ENCODE peak calls at places on chromosomes 7 and 10, in nine cellular contexts. Y, F, W, A, H, E, L, M and I are unnamed samples. For H3K9me3 and H3K27me3, the result is how much of the 10 kb centered on the place peaks cover.

GRCh38 chr10:71742301-71743098 is 22.9 kb upstream of the C10orf105 start:
- DNase-seq in Y (no peak), F (no peak), W (no peak), A (no peak), H (no peak), E (no peak), L (no peak), M (no peak), I (no peak)

GRCh38 chr10:17782921-17783665 is 26.1 kb upstream of the MRC1 start:
- DNase-seq in Y (no peak), F (peak), W (no peak), A (no peak), H (no peak), E (no peak), L (no peak), M (peak), I (no peak)

GRCh38 chr10:22500567-22501369 is 155.5 kb downstream of the SPAG6 start:
- DNase-seq in Y (no peak), F (no peak), W (no peak), A (no peak), H (no peak), E (no peak), L (no peak), M (no peak), I (no peak)

GRCh38 chr10:132867801-132868644 is 74.3 kb downstream of the CFAP46 start:
- DNase-seq in Y (peak), F (no peak), W (peak), A (no peak), H (peak), E (no peak), L (peak), M (no peak), I (peak)

GRCh38 chr10:10093035-10093434 is 924.6 kb upstream of the CELF2 start:
- DNase-seq in Y (no peak), F (no peak), W (no peak), A (no peak), H (no peak), E (no peak), L (no peak), M (no peak), I (no peak)

GRCh38 chr7:48094861-48095293 is 5.8 kb downstream of the UPP1 start:
- DNase-seq in Y (no peak), F (no peak), W (no peak), A (no peak), H (no peak), E (no peak), L (no peak), M (peak), I (no peak)

GRCh38 chr10:109456566-109457361 is 466.5 kb downstream of the XPNPEP1 start:
- DNase-seq in Y (peak), F (no peak), W (peak), A (peak), H (no peak), E (no peak), L (no peak), M (no peak), I (peak)

GRCh38 chr10:1733720-1734119 is 3.6 kb downstream of the ADARB2 start:
- DNase-seq in Y (no peak), F (no peak), W (no peak), A (no peak), H (no peak), E (no peak), L (no peak), M (no peak), I (no peak)

GRCh38 chr7:42093361-42093905 is 143.6 kb downstream of the GLI3 start:
- DNase-seq in Y (no peak), F (no peak), W (no peak), A (no peak), H (no peak), E (no peak), L (no peak), M (peak), I (no peak)

GRCh38 chr7:134669388-134669787 is 22.7 kb downstream of the BPGM start:
- DNase-seq in Y (no peak), F (no peak), W (no peak), A (no peak), H (no peak), E (no peak), L (no peak), M (no peak), I (no peak)

GRCh38 chr10:70679498-70679897 is 7.2 kb downstream of the ADAMTS14 start:
- DNase-seq in Y (peak), F (no peak), W (no peak), A (no peak), H (no peak), E (no peak), L (no peak), M (peak), I (peak)

GRCh38 chr7:100852048-100852872 is at the start of gene SLC12A9:
- DNase-seq in Y (peak), F (peak), W (peak), A (peak), H (peak), E (peak), L (peak), M (peak), I (peak)

GRCh38 chr10:112446055-112446854 is 459 bp downstream of the ZDHHC6 start:
- DNase-seq in Y (peak), F (no peak), W (no peak), A (no peak), H (no peak), E (no peak), L (no peak), M (peak), I (no peak)

GRCh38 chr10:110634527-110635209 is 9.5 kb upstream of the RBM20 start:
- DNase-seq in Y (peak), F (peak), W (no peak), A (no peak), H (no peak), E (no peak), L (peak), M (no peak), I (no peak)

GRCh38 chr10:117980755-117981525 is 65.8 kb downstream of the RAB11FIP2 start:
- DNase-seq in Y (no peak), F (no peak), W (no peak), A (no peak), H (no peak), E (no peak), L (no peak), M (peak), I (no peak)

GRCh38 chr10:132411561-132412253 is 14.7 kb downstream of the PWWP2B start:
- DNase-seq in Y (peak), F (peak), W (no peak), A (peak), H (peak), E (no peak), L (no peak), M (peak), I (peak)

GRCh38 chr10:25078659-25079429 is 62.4 kb downstream of the THNSL1 start:
- DNase-seq in Y (no peak), F (no peak), W (no peak), A (no peak), H (no peak), E (no peak), L (no peak), M (peak), I (no peak)

GRCh38 chr10:11225935-11226334 is 208.3 kb downstream of the CELF2 start:
- DNase-seq in Y (no peak), F (no peak), W (no peak), A (no peak), H (no peak), E (no peak), L (no peak), M (no peak), I (no peak)

GRCh38 chr10:18230794-18231193 is 90.6 kb downstream of the CACNB2 start:
- DNase-seq in Y (no peak), F (no peak), W (no peak), A (no peak), H (no peak), E (no peak), L (no peak), M (peak), I (no peak)

GRCh38 chr10:49298990-49299815 is at the start of gene C10orf71:
- DNase-seq in Y (no peak), F (no peak), W (no peak), A (no peak), H (no peak), E (peak), L (peak), M (no peak), I (no peak)

GRCh38 chr7:48376263-48376662 is 205.0 kb downstream of the ABCA13 start:
- DNase-seq in Y (no peak), F (no peak), W (no peak), A (no peak), H (no peak), E (no peak), L (no peak), M (no peak), I (no peak)

GRCh38 chr10:50512743-50513416 is 110.9 kb downstream of the SGMS1 start:
- DNase-seq in Y (no peak), F (no peak), W (no peak), A (no peak), H (no peak), E (no peak), L (no peak), M (no peak), I (no peak)

GRCh38 chr10:75926763-75927162 is 495.3 kb downstream of the LRMDA start:
- DNase-seq in Y (no peak), F (peak), W (no peak), A (no peak), H (no peak), E (peak), L (peak), M (no peak), I (no peak)

GRCh38 chr7:40324889-40325288 is 190.1 kb downstream of the SUGCT start:
- DNase-seq in Y (no peak), F (no peak), W (no peak), A (no peak), H (no peak), E (no peak), L (no peak), M (peak), I (no peak)

GRCh38 chr10:102289356-102289755 is 44.0 kb downstream of the GBF1 start:
- DNase-seq in Y (no peak), F (no peak), W (no peak), A (no peak), H (no peak), E (no peak), L (no peak), M (no peak), I (no peak)

GRCh38 chr7:11185179-11185578 is 211.5 kb downstream of the PHF14 start:
- DNase-seq in Y (no peak), F (no peak), W (peak), A (no peak), H (no peak), E (no peak), L (no peak), M (peak), I (no peak)

GRCh38 chr10:124909563-124909962 is 32.4 kb upstream of the ZRANB1 start:
- DNase-seq in Y (no peak), F (no peak), W (no peak), A (no peak), H (no peak), E (no peak), L (no peak), M (no peak), I (no peak)

GRCh38 chr7:67311901-67312300 is 315.3 kb downstream of the TYW1 start:
- DNase-seq in Y (no peak), F (no peak), W (no peak), A (no peak), H (no peak), E (no peak), L (no peak), M (peak), I (no peak)

GRCh38 chr10:85642421-85643170 is 724.0 kb downstream of the GRID1 start:
- DNase-seq in Y (no peak), F (no peak), W (no peak), A (no peak), H (no peak), E (no peak), L (no peak), M (peak), I (no peak)

GRCh38 chr7:67371429-67372305 is 375.0 kb downstream of the TYW1 start:
- DNase-seq in Y (peak), F (peak), W (peak), A (peak), H (peak), E (peak), L (peak), M (peak), I (peak)

GRCh38 chr10:74704629-74705360 is 121.6 kb upstream of the KAT6B start:
- DNase-seq in Y (no peak), F (no peak), W (no peak), A (no peak), H (no peak), E (no peak), L (no peak), M (peak), I (no peak)

GRCh38 chr7:129536323-129536722 is 34.0 kb downstream of the SMKR1 start:
- DNase-seq in Y (no peak), F (no peak), W (no peak), A (no peak), H (no peak), E (no peak), L (no peak), M (peak), I (no peak)

GRCh38 chr10:79463578-79464496 is 18.4 kb upstream of the ZCCHC24 start:
- DNase-seq in Y (peak), F (peak), W (peak), A (no peak), H (no peak), E (no peak), L (no peak), M (no peak), I (no peak)

GRCh38 chr10:91551856-91552255 is 81.0 kb downstream of the PPP1R3C start:
- DNase-seq in Y (peak), F (peak), W (peak), A (peak), H (no peak), E (peak), L (no peak), M (peak), I (peak)

GRCh38 chr10:45627412-45628048 is 45.0 kb downstream of the ZFAND4 start:
- DNase-seq in Y (no peak), F (no peak), W (no peak), A (peak), H (no peak), E (no peak), L (no peak), M (no peak), I (no peak)

GRCh38 chr10:43237631-43238446 is 29.0 kb downstream of the RASGEF1A start:
- DNase-seq in Y (no peak), F (peak), W (peak), A (no peak), H (peak), E (no peak), L (peak), M (no peak), I (peak)

GRCh38 chr10:89236221-89236620 is 15.4 kb downstream of the LIPA start:
- DNase-seq in Y (no peak), F (no peak), W (no peak), A (no peak), H (no peak), E (no peak), L (no peak), M (no peak), I (no peak)

GRCh38 chr7:44227911-44228310 is 27.1 kb downstream of the YKT6 start:
- DNase-seq in Y (peak), F (no peak), W (no peak), A (no peak), H (no peak), E (no peak), L (no peak), M (no peak), I (no peak)

GRCh38 chr7:44224216-44224950 is 23.6 kb downstream of the YKT6 start:
- DNase-seq in Y (peak), F (no peak), W (no peak), A (no peak), H (peak), E (no peak), L (no peak), M (no peak), I (peak)

GRCh38 chr7:44224951-44225565 is 24.3 kb downstream of the YKT6 start:
- DNase-seq in Y (peak), F (no peak), W (no peak), A (no peak), H (no peak), E (no peak), L (no peak), M (no peak), I (no peak)

GRCh38 chr7:44225566-44226395 is 25.0 kb downstream of the YKT6 start:
- DNase-seq in Y (peak), F (no peak), W (no peak), A (no peak), H (no peak), E (no peak), L (no peak), M (no peak), I (peak)

GRCh38 chr7:44226396-44226753 is 25.6 kb downstream of the YKT6 start:
- DNase-seq in Y (peak), F (no peak), W (no peak), A (no peak), H (no peak), E (no peak), L (no peak), M (no peak), I (no peak)
- TF ChIP-seq CTCF in Y (no peak), F (no peak), W (no peak), A (no peak), H (no peak), E (no peak), L (no peak), M (no peak), I (no peak)

DNA sequence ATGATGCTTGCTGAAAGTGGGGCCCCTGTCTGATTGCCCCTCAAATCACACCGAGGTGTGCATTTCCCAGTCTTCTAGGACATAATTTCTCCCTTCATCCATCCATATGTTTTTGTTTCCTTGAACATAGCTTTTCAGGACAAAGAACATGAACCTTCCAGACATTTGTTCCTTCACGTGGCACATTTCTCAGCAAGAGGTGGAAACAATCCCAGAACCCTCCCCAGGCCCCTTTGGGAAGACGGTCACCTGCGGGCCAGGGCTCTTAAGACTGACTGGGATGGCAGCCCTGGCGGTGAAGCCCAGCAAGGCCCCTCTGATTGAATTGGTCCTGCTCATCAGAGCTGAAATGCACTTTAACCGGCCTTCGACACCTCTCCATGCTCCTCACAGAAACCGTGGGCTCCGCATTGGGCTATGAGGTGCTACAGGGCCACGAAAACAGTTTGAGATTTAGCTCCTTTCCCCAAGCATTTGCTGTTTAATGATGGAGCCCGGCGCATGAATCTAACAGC is 522.5 kb upstream of the DPP6 start:
- DNase-seq in Y (no peak), F (no peak), W (no peak), A (no peak), H (no peak), E (no peak), L (no peak), M (no peak), I (no peak)
- H3K9me3 ChIP-seq in Y (under half), F (under half), W (under half), A (under half), H (under half), E (under half), L (under half), M (under half), I (under half)

GRCh38 chr7:158587425-158588084 is at the start of gene PTPRN2:
- DNase-seq in Y (peak), F (peak), W (peak), A (peak), H (peak), E (peak), L (peak), M (peak), I (peak)
- H3K27me3 ChIP-seq in Y (half or more), F (under half), W (under half), A (under half), H (half or more), E (half or more), L (under half), M (under half), I (under half)

DNA sequence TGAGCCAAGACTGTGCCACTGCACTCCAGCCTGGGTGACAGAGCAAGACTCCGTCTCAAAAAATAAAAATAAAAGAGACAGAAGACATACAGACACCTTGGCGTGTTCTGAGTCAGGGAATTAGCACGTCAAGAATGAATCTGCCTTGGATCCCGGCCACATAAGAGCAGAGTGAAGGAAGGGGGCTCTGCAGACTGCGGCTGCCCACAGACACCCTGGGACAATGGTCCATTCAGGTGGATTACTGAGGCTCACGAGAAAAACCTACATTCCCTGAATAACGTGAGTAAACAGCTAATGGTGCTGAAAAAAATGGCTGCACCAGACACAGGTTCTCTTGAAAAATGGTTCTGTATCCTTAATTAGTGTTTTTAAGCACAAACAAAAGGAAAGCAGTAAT is 100.1 kb upstream of the FGFR2 start:
- DNase-seq in Y (no peak), F (no peak), W (no peak), A (no peak), H (no peak), E (no peak), L (no peak), M (peak), I (no peak)
- TF ChIP-seq CTCF in Y (no peak), F (no peak), W (no peak), A (no peak), H (no peak), E (no peak), L (no peak), M (no peak), I (no peak)

DNA sequence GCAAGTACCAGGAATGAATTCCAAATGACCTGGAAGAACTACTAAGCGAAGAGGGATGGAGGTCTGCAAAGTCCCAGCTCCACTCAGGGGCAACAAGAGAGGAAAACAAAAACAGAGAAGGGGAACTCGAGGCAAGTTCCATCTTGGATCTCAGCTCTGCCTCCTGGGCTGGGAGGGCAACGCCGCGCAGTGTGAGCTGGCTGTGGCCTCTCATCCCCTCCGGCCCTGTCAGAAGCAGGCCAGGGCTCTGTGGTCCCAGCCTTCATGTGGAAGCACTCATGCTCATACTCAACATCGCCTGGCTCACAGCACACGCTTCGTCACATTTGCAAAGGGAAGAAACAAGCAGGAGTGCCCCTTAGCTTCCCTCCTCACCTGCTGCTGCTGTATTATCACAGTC is 627.9 kb upstream of the MGMT start:
- DNase-seq in Y (no peak), F (no peak), W (no peak), A (no peak), H (no peak), E (no peak), L (no peak), M (no peak), I (no peak)
- H3K9me3 ChIP-seq in Y (under half), F (under half), W (under half), A (under half), H (under half), E (under half), L (under half), M (under half), I (under half)

DNA sequence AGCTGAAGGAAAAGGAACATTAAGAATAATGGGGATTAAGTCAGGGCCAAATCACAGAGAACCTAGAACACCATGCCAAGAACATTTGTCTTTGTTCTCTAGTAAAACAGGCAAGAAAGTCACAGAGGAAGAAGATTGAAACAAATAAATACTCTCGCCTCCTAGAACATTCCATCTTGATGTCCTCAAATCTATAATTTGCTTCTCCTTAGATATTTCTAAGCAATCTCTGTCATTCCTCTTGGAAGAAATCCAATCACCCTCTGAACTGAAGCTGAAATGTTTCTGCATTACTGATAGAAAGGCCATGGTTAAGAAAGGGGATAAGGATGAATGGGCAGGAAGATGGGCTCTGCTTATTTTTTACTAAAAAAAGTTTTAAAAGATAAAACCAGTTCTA is 153.3 kb upstream of the LRRTM3 start:
- DNase-seq in Y (no peak), F (no peak), W (no peak), A (no peak), H (no peak), E (no peak), L (no peak), M (peak), I (no peak)
- H3K27me3 ChIP-seq in Y (under half), F (under half), W (under half), A (under half), H (under half), E (under half), L (under half), M (under half), I (under half)

GRCh38 chr10:34627741-34628140 is 187.4 kb downstream of the PARD3 start:
- DNase-seq in Y (no peak), F (no peak), W (no peak), A (no peak), H (no peak), E (no peak), L (no peak), M (no peak), I (no peak)
- TF ChIP-seq CTCF in Y (no peak), F (no peak), W (no peak), A (no peak), H (no peak), E (no peak), L (no peak), M (no peak), I (no peak)